ENCODE peak calls at places on chromosomes 1 and 21, in ten cellular contexts. One of them, this sample, is unnamed.

GRCh38 chr1:230531103-230531502 is 105.0 kb upstream of the PGBD5 start:
- DNase-seq in activated CD4-positive, alpha-beta T cell treated with anti-CD3 and anti-CD28 coated beads, Interleukin-2, amount 50 U/mL, for 1 hour: no peak
- DNase-seq in activated naive CD8-positive, alpha-beta T cell treated with anti-CD3 and anti-CD28 coated beads, Interleukin-2, amount 10 ng/mL, durations not matched to agents 7 days and 5 days: no peak
- DNase-seq in left ventricle myocardium superior: no peak
- DNase-seq in DND-41: no peak
- DNase-seq in astrocyte: no peak
- DNase-seq in activated T-cell treated with anti-CD3 and anti-CD28 coated beads, Interleukin-2, amount 50 U/mL, for 1 hour: no peak
- DNase-seq in stimulated activated CD4-positive, alpha-beta T cell treated with anti-CD3 and anti-CD28 coated beads, TNF-alpha, amount 100 ng/mL, for 48 hours: no peak
- DNase-seq in NCI-H1105 treated with DMSO at 0.1 percent for 48 hours: no peak
- DNase-seq in T-helper 17 cell: no peak
- DNase-seq in this sample: no peak

GRCh38 chr1:59143824-59144223 is 153.1 kb upstream of the FGGY start:
- DNase-seq in DND-41: no peak
- DNase-seq in activated CD4-positive, alpha-beta T cell treated with anti-CD3 and anti-CD28 coated beads, Interleukin-2, amount 50 U/mL, for 1 hour: no peak
- DNase-seq in T-helper 17 cell: no peak
- DNase-seq in stimulated activated CD4-positive, alpha-beta T cell treated with anti-CD3 and anti-CD28 coated beads, TNF-alpha, amount 100 ng/mL, for 48 hours: no peak
- DNase-seq in activated naive CD8-positive, alpha-beta T cell treated with anti-CD3 and anti-CD28 coated beads, Interleukin-2, amount 10 ng/mL, durations not matched to agents 7 days and 5 days: no peak
- DNase-seq in NCI-H1105 treated with DMSO at 0.1 percent for 48 hours: no peak
- DNase-seq in activated T-cell treated with anti-CD3 and anti-CD28 coated beads, Interleukin-2, amount 50 U/mL, for 1 hour: no peak
- DNase-seq in left ventricle myocardium superior: no peak
- DNase-seq in astrocyte: no peak
- DNase-seq in this sample: no peak

GRCh38 chr21:34336756-34337391 is 26.9 kb upstream of the KCNE2 start:
- DNase-seq in activated T-cell treated with anti-CD3 and anti-CD28 coated beads, Interleukin-2, amount 50 U/mL, for 1 hour: no peak
- DNase-seq in T-helper 17 cell: no peak
- DNase-seq in astrocyte: no peak
- DNase-seq in activated naive CD8-positive, alpha-beta T cell treated with anti-CD3 and anti-CD28 coated beads, Interleukin-2, amount 10 ng/mL, durations not matched to agents 7 days and 5 days: no peak
- DNase-seq in left ventricle myocardium superior: no peak
- DNase-seq in NCI-H1105 treated with DMSO at 0.1 percent for 48 hours: no peak
- DNase-seq in DND-41: no peak
- DNase-seq in activated CD4-positive, alpha-beta T cell treated with anti-CD3 and anti-CD28 coated beads, Interleukin-2, amount 50 U/mL, for 1 hour: no peak
- DNase-seq in stimulated activated CD4-positive, alpha-beta T cell treated with anti-CD3 and anti-CD28 coated beads, TNF-alpha, amount 100 ng/mL, for 48 hours: no peak
- DNase-seq in this sample: peak; percentile 29

GRCh38 chr1:18948048-18948912 is 8.2 kb downstream of the IFFO2 start:
- DNase-seq in activated T-cell treated with anti-CD3 and anti-CD28 coated beads, Interleukin-2, amount 50 U/mL, for 1 hour: peak; percentile 55
- DNase-seq in stimulated activated CD4-positive, alpha-beta T cell treated with anti-CD3 and anti-CD28 coated beads, TNF-alpha, amount 100 ng/mL, for 48 hours: no peak
- DNase-seq in activated naive CD8-positive, alpha-beta T cell treated with anti-CD3 and anti-CD28 coated beads, Interleukin-2, amount 10 ng/mL, durations not matched to agents 7 days and 5 days: no peak
- DNase-seq in left ventricle myocardium superior: no peak
- DNase-seq in DND-41: peak; percentile 61
- DNase-seq in activated CD4-positive, alpha-beta T cell treated with anti-CD3 and anti-CD28 coated beads, Interleukin-2, amount 50 U/mL, for 1 hour: peak; percentile 62
- DNase-seq in astrocyte: peak; percentile 76
- DNase-seq in NCI-H1105 treated with DMSO at 0.1 percent for 48 hours: no peak
- DNase-seq in T-helper 17 cell: peak; percentile 68
- DNase-seq in this sample: peak; percentile 61

GRCh38 chr1:36093226-36093625 is 4.5 kb downstream of the ADPRS start:
- DNase-seq in astrocyte: no peak
- DNase-seq in stimulated activated CD4-positive, alpha-beta T cell treated with anti-CD3 and anti-CD28 coated beads, TNF-alpha, amount 100 ng/mL, for 48 hours: no peak
- DNase-seq in DND-41: no peak
- DNase-seq in NCI-H1105 treated with DMSO at 0.1 percent for 48 hours: no peak
- DNase-seq in activated naive CD8-positive, alpha-beta T cell treated with anti-CD3 and anti-CD28 coated beads, Interleukin-2, amount 10 ng/mL, durations not matched to agents 7 days and 5 days: no peak
- DNase-seq in T-helper 17 cell: no peak
- DNase-seq in activated CD4-positive, alpha-beta T cell treated with anti-CD3 and anti-CD28 coated beads, Interleukin-2, amount 50 U/mL, for 1 hour: no peak
- DNase-seq in left ventricle myocardium superior: peak; percentile 37
- DNase-seq in activated T-cell treated with anti-CD3 and anti-CD28 coated beads, Interleukin-2, amount 50 U/mL, for 1 hour: peak; percentile 14
- DNase-seq in this sample: no peak

GRCh38 chr1:902802-903201 is 20.9 kb upstream of the SAMD11 start:
- DNase-seq in activated T-cell treated with anti-CD3 and anti-CD28 coated beads, Interleukin-2, amount 50 U/mL, for 1 hour: no peak
- DNase-seq in left ventricle myocardium superior: peak; percentile 23
- DNase-seq in astrocyte: no peak
- DNase-seq in NCI-H1105 treated with DMSO at 0.1 percent for 48 hours: no peak
- DNase-seq in DND-41: no peak
- DNase-seq in stimulated activated CD4-positive, alpha-beta T cell treated with anti-CD3 and anti-CD28 coated beads, TNF-alpha, amount 100 ng/mL, for 48 hours: no peak
- DNase-seq in activated naive CD8-positive, alpha-beta T cell treated with anti-CD3 and anti-CD28 coated beads, Interleukin-2, amount 10 ng/mL, durations not matched to agents 7 days and 5 days: no peak
- DNase-seq in T-helper 17 cell: no peak
- DNase-seq in activated CD4-positive, alpha-beta T cell treated with anti-CD3 and anti-CD28 coated beads, Interleukin-2, amount 50 U/mL, for 1 hour: no peak
- DNase-seq in this sample: peak; percentile 71

GRCh38 chr1:150764617-150765090 is 924 bp downstream of the CTSS start:
- DNase-seq in activated CD4-positive, alpha-beta T cell treated with anti-CD3 and anti-CD28 coated beads, Interleukin-2, amount 50 U/mL, for 1 hour: no peak
- DNase-seq in NCI-H1105 treated with DMSO at 0.1 percent for 48 hours: no peak
- DNase-seq in left ventricle myocardium superior: no peak
- DNase-seq in stimulated activated CD4-positive, alpha-beta T cell treated with anti-CD3 and anti-CD28 coated beads, TNF-alpha, amount 100 ng/mL, for 48 hours: no peak
- DNase-seq in activated naive CD8-positive, alpha-beta T cell treated with anti-CD3 and anti-CD28 coated beads, Interleukin-2, amount 10 ng/mL, durations not matched to agents 7 days and 5 days: no peak
- DNase-seq in activated T-cell treated with anti-CD3 and anti-CD28 coated beads, Interleukin-2, amount 50 U/mL, for 1 hour: no peak
- DNase-seq in DND-41: no peak
- DNase-seq in T-helper 17 cell: no peak
- DNase-seq in astrocyte: peak; percentile 84
- DNase-seq in this sample: no peak

GRCh38 chr21:17159697-17160096 is 353.1 kb upstream of the CXADR start:
- DNase-seq in astrocyte: no peak
- DNase-seq in activated CD4-positive, alpha-beta T cell treated with anti-CD3 and anti-CD28 coated beads, Interleukin-2, amount 50 U/mL, for 1 hour: no peak
- DNase-seq in left ventricle myocardium superior: no peak
- DNase-seq in activated naive CD8-positive, alpha-beta T cell treated with anti-CD3 and anti-CD28 coated beads, Interleukin-2, amount 10 ng/mL, durations not matched to agents 7 days and 5 days: no peak
- DNase-seq in activated T-cell treated with anti-CD3 and anti-CD28 coated beads, Interleukin-2, amount 50 U/mL, for 1 hour: no peak
- DNase-seq in DND-41: no peak
- DNase-seq in T-helper 17 cell: no peak
- DNase-seq in NCI-H1105 treated with DMSO at 0.1 percent for 48 hours: no peak
- DNase-seq in stimulated activated CD4-positive, alpha-beta T cell treated with anti-CD3 and anti-CD28 coated beads, TNF-alpha, amount 100 ng/mL, for 48 hours: no peak
- DNase-seq in this sample: no peak

GRCh38 chr1:966135-966602 is at the start of gene PLEKHN1:
- DNase-seq in left ventricle myocardium superior: peak; percentile 30
- DNase-seq in activated CD4-positive, alpha-beta T cell treated with anti-CD3 and anti-CD28 coated beads, Interleukin-2, amount 50 U/mL, for 1 hour: no peak
- DNase-seq in NCI-H1105 treated with DMSO at 0.1 percent for 48 hours: no peak
- DNase-seq in T-helper 17 cell: no peak
- DNase-seq in DND-41: no peak
- DNase-seq in activated naive CD8-positive, alpha-beta T cell treated with anti-CD3 and anti-CD28 coated beads, Interleukin-2, amount 10 ng/mL, durations not matched to agents 7 days and 5 days: peak; percentile 68
- DNase-seq in activated T-cell treated with anti-CD3 and anti-CD28 coated beads, Interleukin-2, amount 50 U/mL, for 1 hour: no peak
- DNase-seq in astrocyte: peak; percentile 41
- DNase-seq in stimulated activated CD4-positive, alpha-beta T cell treated with anti-CD3 and anti-CD28 coated beads, TNF-alpha, amount 100 ng/mL, for 48 hours: no peak
- DNase-seq in this sample: no peak

GRCh38 chr1:185155600-185156320 is 993 bp downstream of the TRMT1L start:
- DNase-seq in stimulated activated CD4-positive, alpha-beta T cell treated with anti-CD3 and anti-CD28 coated beads, TNF-alpha, amount 100 ng/mL, for 48 hours: no peak
- DNase-seq in NCI-H1105 treated with DMSO at 0.1 percent for 48 hours: no peak
- DNase-seq in activated naive CD8-positive, alpha-beta T cell treated with anti-CD3 and anti-CD28 coated beads, Interleukin-2, amount 10 ng/mL, durations not matched to agents 7 days and 5 days: no peak
- DNase-seq in T-helper 17 cell: no peak
- DNase-seq in activated CD4-positive, alpha-beta T cell treated with anti-CD3 and anti-CD28 coated beads, Interleukin-2, amount 50 U/mL, for 1 hour: no peak
- DNase-seq in astrocyte: peak; percentile 62
- DNase-seq in activated T-cell treated with anti-CD3 and anti-CD28 coated beads, Interleukin-2, amount 50 U/mL, for 1 hour: no peak
- DNase-seq in DND-41: no peak
- DNase-seq in left ventricle myocardium superior: no peak
- DNase-seq in this sample: no peak

GRCh38 chr21:34043333-34043732 is 30.0 kb upstream of the MRPS6 start:
- DNase-seq in activated naive CD8-positive, alpha-beta T cell treated with anti-CD3 and anti-CD28 coated beads, Interleukin-2, amount 10 ng/mL, durations not matched to agents 7 days and 5 days: no peak
- DNase-seq in astrocyte: no peak
- DNase-seq in NCI-H1105 treated with DMSO at 0.1 percent for 48 hours: no peak
- DNase-seq in activated T-cell treated with anti-CD3 and anti-CD28 coated beads, Interleukin-2, amount 50 U/mL, for 1 hour: no peak
- DNase-seq in T-helper 17 cell: no peak
- DNase-seq in activated CD4-positive, alpha-beta T cell treated with anti-CD3 and anti-CD28 coated beads, Interleukin-2, amount 50 U/mL, for 1 hour: no peak
- DNase-seq in left ventricle myocardium superior: no peak
- DNase-seq in stimulated activated CD4-positive, alpha-beta T cell treated with anti-CD3 and anti-CD28 coated beads, TNF-alpha, amount 100 ng/mL, for 48 hours: no peak
- DNase-seq in DND-41: no peak
- DNase-seq in this sample: no peak

GRCh38 chr1:22729921-22730320 is 19.3 kb downstream of the EPHB2 start:
- DNase-seq in stimulated activated CD4-positive, alpha-beta T cell treated with anti-CD3 and anti-CD28 coated beads, TNF-alpha, amount 100 ng/mL, for 48 hours: no peak
- DNase-seq in T-helper 17 cell: no peak
- DNase-seq in activated naive CD8-positive, alpha-beta T cell treated with anti-CD3 and anti-CD28 coated beads, Interleukin-2, amount 10 ng/mL, durations not matched to agents 7 days and 5 days: no peak
- DNase-seq in NCI-H1105 treated with DMSO at 0.1 percent for 48 hours: no peak
- DNase-seq in activated T-cell treated with anti-CD3 and anti-CD28 coated beads, Interleukin-2, amount 50 U/mL, for 1 hour: no peak
- DNase-seq in astrocyte: no peak
- DNase-seq in DND-41: no peak
- DNase-seq in activated CD4-positive, alpha-beta T cell treated with anti-CD3 and anti-CD28 coated beads, Interleukin-2, amount 50 U/mL, for 1 hour: no peak
- DNase-seq in left ventricle myocardium superior: no peak
- DNase-seq in this sample: no peak

GRCh38 chr1:1539310-1540014 is 962 bp downstream of the TMEM240 start:
- DNase-seq in stimulated activated CD4-positive, alpha-beta T cell treated with anti-CD3 and anti-CD28 coated beads, TNF-alpha, amount 100 ng/mL, for 48 hours: no peak
- DNase-seq in astrocyte: no peak
- DNase-seq in left ventricle myocardium superior: peak; percentile 55
- DNase-seq in NCI-H1105 treated with DMSO at 0.1 percent for 48 hours: no peak
- DNase-seq in activated T-cell treated with anti-CD3 and anti-CD28 coated beads, Interleukin-2, amount 50 U/mL, for 1 hour: no peak
- DNase-seq in activated CD4-positive, alpha-beta T cell treated with anti-CD3 and anti-CD28 coated beads, Interleukin-2, amount 50 U/mL, for 1 hour: no peak
- DNase-seq in T-helper 17 cell: no peak
- DNase-seq in DND-41: no peak
- DNase-seq in activated naive CD8-positive, alpha-beta T cell treated with anti-CD3 and anti-CD28 coated beads, Interleukin-2, amount 10 ng/mL, durations not matched to agents 7 days and 5 days: no peak
- DNase-seq in this sample: no peak

GRCh38 chr1:58155418-58156123 is 391.0 kb downstream of the OMA1 start:
- DNase-seq in DND-41: no peak
- DNase-seq in activated T-cell treated with anti-CD3 and anti-CD28 coated beads, Interleukin-2, amount 50 U/mL, for 1 hour: no peak
- DNase-seq in stimulated activated CD4-positive, alpha-beta T cell treated with anti-CD3 and anti-CD28 coated beads, TNF-alpha, amount 100 ng/mL, for 48 hours: no peak
- DNase-seq in T-helper 17 cell: no peak
- DNase-seq in astrocyte: no peak
- DNase-seq in activated naive CD8-positive, alpha-beta T cell treated with anti-CD3 and anti-CD28 coated beads, Interleukin-2, amount 10 ng/mL, durations not matched to agents 7 days and 5 days: no peak
- DNase-seq in left ventricle myocardium superior: peak; percentile 58
- DNase-seq in activated CD4-positive, alpha-beta T cell treated with anti-CD3 and anti-CD28 coated beads, Interleukin-2, amount 50 U/mL, for 1 hour: no peak
- DNase-seq in NCI-H1105 treated with DMSO at 0.1 percent for 48 hours: no peak
- DNase-seq in this sample: no peak

GRCh38 chr1:183022202-183023145 is 746 bp upstream of the LAMC1 start:
- DNase-seq in activated naive CD8-positive, alpha-beta T cell treated with anti-CD3 and anti-CD28 coated beads, Interleukin-2, amount 10 ng/mL, durations not matched to agents 7 days and 5 days: peak; percentile 34
- DNase-seq in activated CD4-positive, alpha-beta T cell treated with anti-CD3 and anti-CD28 coated beads, Interleukin-2, amount 50 U/mL, for 1 hour: no peak
- DNase-seq in stimulated activated CD4-positive, alpha-beta T cell treated with anti-CD3 and anti-CD28 coated beads, TNF-alpha, amount 100 ng/mL, for 48 hours: peak; percentile 12
- DNase-seq in NCI-H1105 treated with DMSO at 0.1 percent for 48 hours: no peak
- DNase-seq in T-helper 17 cell: no peak
- DNase-seq in astrocyte: peak; percentile 95
- DNase-seq in DND-41: no peak
- DNase-seq in left ventricle myocardium superior: peak; percentile 85
- DNase-seq in activated T-cell treated with anti-CD3 and anti-CD28 coated beads, Interleukin-2, amount 50 U/mL, for 1 hour: no peak
- DNase-seq in this sample: peak; percentile 93

GRCh38 chr1:70528591-70529333 is 117.7 kb downstream of the CTH start:
- DNase-seq in NCI-H1105 treated with DMSO at 0.1 percent for 48 hours: peak; percentile 44
- DNase-seq in T-helper 17 cell: no peak
- DNase-seq in activated T-cell treated with anti-CD3 and anti-CD28 coated beads, Interleukin-2, amount 50 U/mL, for 1 hour: no peak
- DNase-seq in DND-41: peak; percentile 31
- DNase-seq in activated naive CD8-positive, alpha-beta T cell treated with anti-CD3 and anti-CD28 coated beads, Interleukin-2, amount 10 ng/mL, durations not matched to agents 7 days and 5 days: no peak
- DNase-seq in stimulated activated CD4-positive, alpha-beta T cell treated with anti-CD3 and anti-CD28 coated beads, TNF-alpha, amount 100 ng/mL, for 48 hours: no peak
- DNase-seq in activated CD4-positive, alpha-beta T cell treated with anti-CD3 and anti-CD28 coated beads, Interleukin-2, amount 50 U/mL, for 1 hour: no peak
- DNase-seq in left ventricle myocardium superior: no peak
- DNase-seq in astrocyte: peak; percentile 9
- DNase-seq in this sample: no peak

GRCh38 chr1:59509341-59509869 is 212.5 kb downstream of the FGGY start:
- DNase-seq in left ventricle myocardium superior: no peak
- DNase-seq in astrocyte: no peak
- DNase-seq in T-helper 17 cell: no peak
- DNase-seq in activated naive CD8-positive, alpha-beta T cell treated with anti-CD3 and anti-CD28 coated beads, Interleukin-2, amount 10 ng/mL, durations not matched to agents 7 days and 5 days: no peak
- DNase-seq in DND-41: no peak
- DNase-seq in activated CD4-positive, alpha-beta T cell treated with anti-CD3 and anti-CD28 coated beads, Interleukin-2, amount 50 U/mL, for 1 hour: no peak
- DNase-seq in NCI-H1105 treated with DMSO at 0.1 percent for 48 hours: no peak
- DNase-seq in stimulated activated CD4-positive, alpha-beta T cell treated with anti-CD3 and anti-CD28 coated beads, TNF-alpha, amount 100 ng/mL, for 48 hours: no peak
- DNase-seq in activated T-cell treated with anti-CD3 and anti-CD28 coated beads, Interleukin-2, amount 50 U/mL, for 1 hour: no peak
- DNase-seq in this sample: no peak